ENCODE peak calls at places on chromosomes 6 and 20, in four cellular contexts. L is AG04450, Z is fibroblast of villous mesenchyme, Q is BJ. Y is an unnamed sample.

GRCh38 chr6:158782432-158783166 is 36.6 kb downstream of the EZR start:
- DNase-seq in L (no peak), Z (no peak), Q (no peak), Y (no peak)

GRCh38 chr6:159948199-159948598 is 20.7 kb upstream of the IGF2R start:
- DNase-seq in L (no peak), Z (no peak), Q (no peak), Y (no peak)

GRCh38 chr6:170445487-170445886 is 107.6 kb downstream of the PSMB1 start:
- DNase-seq in L (no peak), Z (peak; percentile 51), Q (no peak), Y (no peak)

GRCh38 chr6:88566746-88567534 is 396.5 kb downstream of the RNGTT start:
- DNase-seq in L (no peak), Z (no peak), Q (no peak), Y (no peak)

GRCh38 chr6:15063253-15063853 is 182.5 kb upstream of the JARID2 start:
- DNase-seq in L (no peak), Z (peak; percentile 12), Q (no peak), Y (no peak)

GRCh38 chr6:157068691-157069228 is 254.6 kb downstream of the TMEM242 start:
- DNase-seq in L (no peak), Z (peak; percentile 38), Q (no peak), Y (no peak)

GRCh38 chr20:49901588-49901987 is 13.7 kb downstream of the SPATA2 start:
- DNase-seq in L (no peak), Z (no peak), Q (no peak), Y (no peak)

GRCh38 chr20:10864076-10864672 is 190.4 kb upstream of the JAG1 start:
- DNase-seq in L (no peak), Z (no peak), Q (no peak), Y (no peak)

GRCh38 chr20:36549628-36549941 is 8.3 kb downstream of the MYL9 start:
- DNase-seq in L (no peak), Z (no peak), Q (no peak), Y (no peak)

GRCh38 chr6:12844284-12845223 is 128.0 kb downstream of the PHACTR1 start:
- DNase-seq in L (no peak), Z (peak; percentile 22), Q (no peak), Y (peak; percentile 13)

GRCh38 chr6:7910654-7911344 is at the start of gene TXNDC5:
- DNase-seq in L (no peak), Z (peak; percentile 69), Q (no peak), Y (peak; percentile 11)

GRCh38 chr6:138692978-138693909 is 80.3 kb upstream of the CCDC28A start:
- DNase-seq in L (peak; percentile 21), Z (peak; percentile 52), Q (no peak), Y (peak; percentile 38)

GRCh38 chr20:41391587-41392001 is 25.0 kb upstream of the EMILIN3 start:
- DNase-seq in L (no peak), Z (no peak), Q (peak; percentile 65), Y (no peak)

GRCh38 chr6:40717411-40718057 is 130.4 kb upstream of the LRFN2 start:
- DNase-seq in L (no peak), Z (no peak), Q (no peak), Y (no peak)

GRCh38 chr6:17470209-17470952 is 77.0 kb downstream of the CAP2 start:
- DNase-seq in L (no peak), Z (no peak), Q (no peak), Y (no peak)

GRCh38 chr6:52790841-52791240 is 12.8 kb downstream of the GSTA1 start:
- DNase-seq in L (no peak), Z (no peak), Q (no peak), Y (no peak)

GRCh38 chr6:17281100-17281496 is at the start of gene RBM24:
- DNase-seq in L (peak; percentile 49), Z (peak; percentile 73), Q (no peak), Y (peak; percentile 60)

GRCh38 chr6:2973656-2974055 is 2.3 kb upstream of the SERPINB6 start:
- DNase-seq in L (no peak), Z (peak; percentile 66), Q (no peak), Y (no peak)

GRCh38 chr6:150290429-150290828 is 78.4 kb upstream of the IYD start:
- DNase-seq in L (no peak), Z (peak; percentile 9), Q (no peak), Y (no peak)

GRCh38 chr20:43442310-43442880 is 15.3 kb upstream of the SRSF6 start:
- DNase-seq in L (no peak), Z (no peak), Q (no peak), Y (no peak)

GRCh38 chr20:32474967-32475819 is 109.9 kb downstream of the NOL4L start:
- DNase-seq in L (peak; percentile 83), Z (peak; percentile 97), Q (peak; percentile 80), Y (peak; percentile 78)

GRCh38 chr20:16407251-16408067 is 165.8 kb downstream of the KIF16B start:
- DNase-seq in L (no peak), Z (peak; percentile 8), Q (no peak), Y (no peak)

GRCh38 chr6:163417595-163417994 is 3.1 kb downstream of the QKI start:
- DNase-seq in L (no peak), Z (no peak), Q (no peak), Y (no peak)

GRCh38 chr6:134041093-134041492 is 11.3 kb downstream of the SLC2A12 start:
- DNase-seq in L (no peak), Z (peak; percentile 62), Q (no peak), Y (peak; percentile 36)

GRCh38 chr6:35302604-35303218 is 5.1 kb downstream of the DEF6 start:
- DNase-seq in L (no peak), Z (peak; percentile 21), Q (no peak), Y (no peak)

GRCh38 chr6:81997091-81997926 is 244.8 kb upstream of the TENT5A start:
- DNase-seq in L (peak; percentile 56), Z (peak; percentile 91), Q (no peak), Y (no peak)

GRCh38 chr6:105259912-105260889 is 80.4 kb upstream of the POPDC3 start:
- DNase-seq in L (no peak), Z (no peak), Q (no peak), Y (no peak)

GRCh38 chr20:38023181-38024085 is 9.8 kb downstream of the TTI1 start:
- DNase-seq in L (peak; percentile 95), Z (peak; percentile 96), Q (peak; percentile 41), Y (peak; percentile 62)

GRCh38 chr6:169341065-169341464 is 87.4 kb upstream of the THBS2 start:
- DNase-seq in L (no peak), Z (no peak), Q (no peak), Y (no peak)

GRCh38 chr20:11015440-11015839 is 341.6 kb upstream of the JAG1 start:
- DNase-seq in L (no peak), Z (no peak), Q (no peak), Y (no peak)

GRCh38 chr6:11043552-11043960 is 549 bp downstream of the ELOVL2 start:
- DNase-seq in L (no peak), Z (no peak), Q (no peak), Y (no peak)

GRCh38 chr6:133185731-133186130 is 55.4 kb upstream of the EYA4 start:
- DNase-seq in L (no peak), Z (no peak), Q (no peak), Y (no peak)

GRCh38 chr20:10111144-10111771 is 76.5 kb downstream of the ANKEF1 start:
- DNase-seq in L (no peak), Z (peak; percentile 61), Q (no peak), Y (no peak)

GRCh38 chr6:26537160-26537845 is 863 bp upstream of the HMGN4 start:
- DNase-seq in L (peak; percentile 85), Z (peak; percentile 92), Q (peak; percentile 74), Y (peak; percentile 83)

GRCh38 chr6:130906736-130907381 is 79.7 kb downstream of the SMLR1 start:
- DNase-seq in L (peak; percentile 18), Z (peak; percentile 79), Q (no peak), Y (peak; percentile 43)

GRCh38 chr20:45041464-45042337 is 59.2 kb downstream of the KCNS1 start:
- DNase-seq in L (no peak), Z (peak; percentile 68), Q (no peak), Y (no peak)

GRCh38 chr20:38373898-38374297 is 27.6 kb downstream of the LBP start:
- DNase-seq in L (no peak), Z (no peak), Q (no peak), Y (no peak)

GRCh38 chr6:111129003-111129402 is 41.7 kb downstream of the SLC16A10 start:
- DNase-seq in L (no peak), Z (no peak), Q (no peak), Y (peak; percentile 57)

GRCh38 chr20:53594068-53595017 is 704 bp upstream of the ZNF217 start:
- DNase-seq in L (peak; percentile 69), Z (peak; percentile 95), Q (no peak), Y (peak; percentile 75)
- TF ChIP-seq CTCF in L (no peak), Z (no peak), Q (peak; percentile 7), Y (no peak)

DNA sequence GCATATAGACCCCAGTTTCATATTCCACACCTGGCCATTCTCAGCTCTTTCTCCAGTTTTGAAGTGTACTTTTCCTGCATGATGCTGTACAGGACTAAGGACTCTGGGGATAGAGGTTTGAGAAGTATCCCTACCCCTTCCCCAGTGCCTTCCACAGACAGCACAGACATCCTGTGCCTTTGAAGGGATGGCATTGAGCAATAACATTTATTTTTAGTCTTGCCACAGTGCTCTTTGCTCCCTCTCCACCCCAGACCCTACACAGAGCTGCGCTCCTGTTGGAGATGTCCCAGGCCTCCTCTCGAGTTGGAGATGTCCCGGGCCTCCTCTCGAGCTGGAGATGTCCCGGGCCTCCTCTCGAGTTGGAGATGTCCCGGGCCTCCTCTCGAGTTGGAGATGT is 275.8 kb downstream of the FARS2 start:
- DNase-seq in L (no peak), Z (no peak), Q (no peak), Y (no peak)
- H3K4me3 ChIP-seq in L (no peak overlapping the region), Z (no peak overlapping the region), Q (no peak overlapping the region), Y (no peak overlapping the region)

GRCh38 chr6:22470454-22471368 is 98.7 kb upstream of the HDGFL1 start:
- DNase-seq in L (no peak), Z (peak; percentile 16), Q (no peak), Y (peak; percentile 52)
- TF ChIP-seq CTCF in L (no peak), Z (no peak), Q (peak; percentile 16), Y (no peak)

GRCh38 chr20:3808544-3808943 is 11.8 kb upstream of the AP5S1 start:
- DNase-seq in L (no peak), Z (no peak), Q (no peak), Y (no peak)

GRCh38 chr20:3812975-3813599 is 7.3 kb upstream of the AP5S1 start:
- DNase-seq in L (no peak), Z (no peak), Q (no peak), Y (no peak)

GRCh38 chr20:3813758-3814581 is 6.4 kb upstream of the AP5S1 start:
- DNase-seq in L (no peak), Z (no peak), Q (no peak), Y (no peak)

GRCh38 chr20:3812259-3812681 is 8.1 kb upstream of the AP5S1 start:
- DNase-seq in L (no peak), Z (no peak), Q (no peak), Y (no peak)

DNA sequence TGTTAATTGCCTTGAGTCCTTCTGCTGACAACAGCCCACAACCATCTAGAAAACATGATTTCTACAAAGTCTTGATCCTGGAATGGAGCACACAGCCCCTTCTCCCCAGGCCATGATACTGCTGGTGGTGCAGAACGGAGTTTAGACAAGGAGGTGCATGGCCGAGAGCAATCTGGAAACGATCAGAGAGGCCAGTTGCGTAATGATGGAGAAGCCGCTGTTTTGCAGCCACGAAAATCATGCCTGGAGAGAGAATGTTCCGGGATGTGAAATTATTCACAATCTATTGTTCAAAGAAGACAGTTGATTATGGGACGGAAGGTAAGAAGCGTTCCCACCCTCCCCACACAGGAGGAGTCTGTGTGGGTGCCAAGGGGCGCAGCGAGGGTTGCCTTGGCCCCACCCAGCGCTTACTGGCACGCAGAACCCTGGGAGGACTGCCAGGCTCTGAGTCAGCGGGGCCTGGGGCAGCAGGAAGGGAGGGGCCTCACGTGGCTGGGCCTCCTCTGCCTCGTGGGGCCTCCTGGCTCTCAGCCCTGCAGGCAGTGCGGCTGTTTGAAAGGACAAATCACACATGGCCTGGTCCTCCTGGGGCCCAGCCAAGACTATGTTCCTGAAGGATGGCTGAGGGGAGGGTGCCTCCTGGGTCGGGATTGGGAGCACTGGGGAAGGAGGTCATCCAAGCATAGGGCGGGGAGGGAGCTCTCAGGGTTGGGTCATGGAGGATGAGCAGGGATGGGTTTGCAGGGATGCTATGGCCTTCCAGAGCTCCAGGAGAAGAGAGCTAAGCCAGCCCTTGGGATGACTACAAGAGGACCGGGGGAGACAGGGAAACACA is 8.7 kb upstream of the AP5S1 start:
- DNase-seq in L (peak; percentile 99), Z (peak; percentile 99), Q (peak; percentile 93), Y (peak; percentile 96)
- H3K4me3 ChIP-seq in L (peak overlapping the region; percentile 46), Z (peak overlapping the region; percentile 60), Q (peak overlapping the region; percentile 30), Y (peak overlapping the region; percentile 19)